ENCODE peak calls at places on chromosome 14, in four cellular contexts. A is psoas muscle, E is pancreas, I is PC-9. P is an unnamed sample. For H3K4me1, the result is how much of the 10 kb centered on the place peaks cover.

GRCh38 chr14:94665121-94665520 is 52.9 kb downstream of the SERPINA3 start:
- DNase-seq in A (no peak), E (no peak), I (no peak), P (no peak)

GRCh38 chr14:99605299-99605961 is 1.4 kb upstream of the CCDC85C start:
- DNase-seq in A (peak), E (peak), I (peak), P (peak)

GRCh38 chr14:61280526-61281185 is 482 bp downstream of the TMEM30B start:
- DNase-seq in A (peak), E (peak), I (peak), P (peak)

GRCh38 chr14:92223027-92223426 is 99.9 kb upstream of the SLC24A4 start:
- DNase-seq in A (no peak), E (no peak), I (no peak), P (no peak)

GRCh38 chr14:100532916-100533630 is 54.1 kb downstream of the BEGAIN start:
- DNase-seq in A (peak), E (peak), I (no peak), P (peak)

GRCh38 chr14:61517861-61518802 is 177.2 kb upstream of the HIF1A start:
- DNase-seq in A (no peak), E (peak), I (peak), P (peak)

GRCh38 chr14:81275995-81276698 is 55.4 kb upstream of the GTF2A1 start:
- DNase-seq in A (no peak), E (no peak), I (no peak), P (no peak)

GRCh38 chr14:64763801-64764511 is 59.7 kb downstream of the PLEKHG3 start:
- DNase-seq in A (no peak), E (no peak), I (no peak), P (peak)

GRCh38 chr14:99389171-99389826 is 91.4 kb downstream of the SETD3 start:
- DNase-seq in A (peak), E (peak), I (no peak), P (peak)

GRCh38 chr14:75119056-75119455 is 7.8 kb downstream of the NEK9 start:
- DNase-seq in A (no peak), E (no peak), I (no peak), P (no peak)

GRCh38 chr14:64806202-64806861 is 73.4 kb downstream of the SPTB start:
- DNase-seq in A (peak), E (no peak), I (peak), P (no peak)

GRCh38 chr14:99524804-99525698 is 43.8 kb downstream of the CCNK start:
- DNase-seq in A (peak), E (no peak), I (no peak), P (peak)

GRCh38 chr14:71236430-71236829 is 329.2 kb downstream of the PCNX1 start:
- DNase-seq in A (no peak), E (no peak), I (no peak), P (no peak)

GRCh38 chr14:49767473-49768300 is at the start of gene KLHDC2:
- DNase-seq in A (peak), E (peak), I (peak), P (peak)

GRCh38 chr14:97705976-97706375 is 908.8 kb downstream of the VRK1 start:
- DNase-seq in A (no peak), E (no peak), I (no peak), P (no peak)

GRCh38 chr14:51490205-51490604 is 161.5 kb upstream of the FRMD6 start:
- DNase-seq in A (no peak), E (no peak), I (no peak), P (no peak)

GRCh38 chr14:88380405-88380804 is 5.1 kb upstream of the SPATA7 start:
- DNase-seq in A (no peak), E (no peak), I (no peak), P (no peak)

GRCh38 chr14:74464785-74465184 is 28.3 kb downstream of the NPC2 start:
- DNase-seq in A (no peak), E (no peak), I (no peak), P (no peak)

GRCh38 chr14:59182641-59183040 is 5.8 kb upstream of the DAAM1 start:
- DNase-seq in A (no peak), E (no peak), I (no peak), P (no peak)

GRCh38 chr14:71742491-71742890 is 189.7 kb upstream of the RGS6 start:
- DNase-seq in A (no peak), E (no peak), I (no peak), P (no peak)

GRCh38 chr14:96265387-96265786 is 9.4 kb downstream of the BDKRB1 start:
- DNase-seq in A (no peak), E (no peak), I (no peak), P (no peak)

GRCh38 chr14:55254581-55254980 is 16.6 kb upstream of the FBXO34 start:
- DNase-seq in A (no peak), E (no peak), I (no peak), P (no peak)

GRCh38 chr14:78974691-78975090 is 804.5 kb downstream of the NRXN3 start:
- DNase-seq in A (no peak), E (no peak), I (peak), P (no peak)

GRCh38 chr14:72291908-72292688 is 359.9 kb downstream of the RGS6 start:
- DNase-seq in A (no peak), E (no peak), I (no peak), P (no peak)

GRCh38 chr14:101462726-101463565 is 98.3 kb upstream of the DIO3 start:
- DNase-seq in A (no peak), E (no peak), I (no peak), P (no peak)

GRCh38 chr14:39731912-39732311 is 299.7 kb upstream of the FBXO33 start:
- DNase-seq in A (no peak), E (no peak), I (no peak), P (no peak)

GRCh38 chr14:84483072-84483410 is 1046.9 kb upstream of the FLRT2 start:
- DNase-seq in A (no peak), E (no peak), I (no peak), P (no peak)

GRCh38 chr14:66315098-66315497 is 171.1 kb upstream of the CCDC196 start:
- DNase-seq in A (no peak), E (no peak), I (no peak), P (no peak)

GRCh38 chr14:100615736-100616695 is 28.8 kb upstream of the BEGAIN start:
- DNase-seq in A (no peak), E (no peak), I (no peak), P (no peak)

GRCh38 chr14:51511265-51511664 is 140.4 kb upstream of the FRMD6 start:
- DNase-seq in A (no peak), E (no peak), I (no peak), P (no peak)

GRCh38 chr14:76125506-76125905 is 26.2 kb upstream of the GPATCH2L start:
- DNase-seq in A (no peak), E (no peak), I (no peak), P (no peak)

GRCh38 chr14:42378274-42378673 is 771.6 kb downstream of the LRFN5 start:
- DNase-seq in A (no peak), E (no peak), I (no peak), P (no peak)

GRCh38 chr14:55071870-55072640 is 20.6 kb downstream of the MAPK1IP1L start:
- DNase-seq in A (no peak), E (no peak), I (no peak), P (no peak)

GRCh38 chr14:92040431-92041040 is 677 bp upstream of the TRIP11 start:
- DNase-seq in A (no peak), E (no peak), I (peak), P (no peak)

DNA sequence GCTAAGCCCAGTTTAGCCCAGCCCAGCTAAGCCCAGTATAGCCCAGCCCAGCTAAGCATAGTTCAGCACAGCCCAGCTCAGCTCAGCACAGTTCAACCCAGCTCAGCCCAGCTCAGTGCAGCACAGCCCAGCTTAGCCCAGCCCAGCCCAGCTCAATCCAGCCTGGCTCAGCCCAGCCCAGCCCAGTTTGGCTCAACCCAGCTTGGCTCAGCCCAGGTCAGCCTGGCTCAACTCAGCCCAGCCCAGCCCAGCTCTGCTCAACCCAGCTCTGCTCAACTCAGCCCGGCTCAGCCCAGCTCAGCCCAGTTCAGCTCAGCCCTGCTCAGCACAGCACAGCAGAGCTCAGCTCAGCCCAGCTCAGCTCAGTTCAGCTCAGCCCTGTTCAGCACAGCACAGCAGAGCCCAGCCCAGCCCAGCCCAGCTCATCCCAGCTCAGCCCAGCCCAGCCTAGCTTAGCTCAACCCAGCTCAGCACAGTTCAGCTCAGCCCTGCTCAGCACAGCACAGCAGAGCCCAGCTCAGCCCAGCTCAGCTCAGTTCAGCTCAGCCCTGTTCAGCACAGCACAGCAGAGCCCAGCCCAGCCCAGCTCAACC is 330.9 kb downstream of the TMEM121 start:
- DNase-seq in A (no peak), E (no peak), I (no peak), P (peak)
- H3K4me1 ChIP-seq in A (under half), E (under half), I (under half), P (under half)

DNA sequence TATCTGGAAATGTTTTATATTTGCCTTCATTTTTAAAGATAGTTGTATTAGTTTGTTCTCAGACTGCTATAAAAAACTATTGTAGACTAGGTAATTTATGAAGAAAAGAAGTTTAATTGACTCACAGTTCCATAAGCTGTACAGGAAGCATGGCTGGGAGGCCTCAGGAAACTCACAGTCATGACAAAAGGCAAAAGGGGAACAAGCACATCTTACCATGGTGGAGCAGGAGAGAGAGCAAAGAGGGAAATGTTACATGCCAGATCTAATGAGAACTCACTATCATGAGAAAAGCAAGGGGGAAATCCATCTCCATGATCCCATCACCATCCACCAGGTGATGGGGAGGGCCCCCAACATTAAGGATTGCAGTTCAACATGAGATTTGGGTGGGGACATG is 35.5 kb upstream of the UNC79 start:
- DNase-seq in A (no peak), E (no peak), I (no peak), P (no peak)
- H3K4me1 ChIP-seq in A (under half), E (under half), I (under half), P (under half)

GRCh38 chr14:22887260-22887989 is 4.4 kb downstream of the REM2 start:
- DNase-seq in A (no peak), E (peak), I (peak), P (no peak)

GRCh38 chr14:22888662-22889061 is 5.6 kb downstream of the REM2 start:
- DNase-seq in A (no peak), E (no peak), I (no peak), P (no peak)

GRCh38 chr14:22887990-22888378 is 5.0 kb downstream of the REM2 start:
- DNase-seq in A (no peak), E (no peak), I (no peak), P (peak)

GRCh38 chr14:22892488-22892887 is 9.5 kb downstream of the REM2 start:
- DNase-seq in A (no peak), E (no peak), I (no peak), P (no peak)

DNA sequence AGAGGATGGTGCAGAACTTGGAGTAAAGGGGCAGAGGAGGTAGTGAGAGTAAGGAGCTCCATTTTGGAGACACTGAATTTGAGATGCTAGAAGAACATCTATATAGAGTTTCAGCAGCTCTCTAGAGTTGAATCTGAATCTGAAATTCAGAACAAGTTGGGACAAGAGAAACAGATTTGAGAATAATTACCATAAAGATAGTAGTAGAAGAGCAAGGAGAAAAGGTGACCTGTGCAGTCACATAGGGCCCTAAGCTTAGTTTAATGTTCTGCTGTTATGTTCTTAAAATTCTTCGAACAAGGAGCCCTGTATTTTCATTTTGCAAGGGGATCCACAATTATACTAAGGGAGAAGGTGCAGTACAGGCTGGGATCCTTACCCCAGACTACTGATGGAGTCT is 7.4 kb downstream of the REM2 start:
- DNase-seq in A (no peak), E (no peak), I (no peak), P (no peak)
- H3K4me1 ChIP-seq in A (under half), E (under half), I (under half), P (under half)

GRCh38 chr14:36659010-36659821 is 2.4 kb upstream of the PAX9 start:
- DNase-seq in A (no peak), E (no peak), I (no peak), P (no peak)

GRCh38 chr14:36656769-36657408 is 4.8 kb upstream of the PAX9 start:
- DNase-seq in A (no peak), E (no peak), I (no peak), P (no peak)

GRCh38 chr14:36659822-36660735 is 1.6 kb upstream of the PAX9 start:
- DNase-seq in A (no peak), E (no peak), I (no peak), P (no peak)

GRCh38 chr14:36657409-36658090 is 4.1 kb upstream of the PAX9 start:
- DNase-seq in A (no peak), E (peak), I (no peak), P (peak)

DNA sequence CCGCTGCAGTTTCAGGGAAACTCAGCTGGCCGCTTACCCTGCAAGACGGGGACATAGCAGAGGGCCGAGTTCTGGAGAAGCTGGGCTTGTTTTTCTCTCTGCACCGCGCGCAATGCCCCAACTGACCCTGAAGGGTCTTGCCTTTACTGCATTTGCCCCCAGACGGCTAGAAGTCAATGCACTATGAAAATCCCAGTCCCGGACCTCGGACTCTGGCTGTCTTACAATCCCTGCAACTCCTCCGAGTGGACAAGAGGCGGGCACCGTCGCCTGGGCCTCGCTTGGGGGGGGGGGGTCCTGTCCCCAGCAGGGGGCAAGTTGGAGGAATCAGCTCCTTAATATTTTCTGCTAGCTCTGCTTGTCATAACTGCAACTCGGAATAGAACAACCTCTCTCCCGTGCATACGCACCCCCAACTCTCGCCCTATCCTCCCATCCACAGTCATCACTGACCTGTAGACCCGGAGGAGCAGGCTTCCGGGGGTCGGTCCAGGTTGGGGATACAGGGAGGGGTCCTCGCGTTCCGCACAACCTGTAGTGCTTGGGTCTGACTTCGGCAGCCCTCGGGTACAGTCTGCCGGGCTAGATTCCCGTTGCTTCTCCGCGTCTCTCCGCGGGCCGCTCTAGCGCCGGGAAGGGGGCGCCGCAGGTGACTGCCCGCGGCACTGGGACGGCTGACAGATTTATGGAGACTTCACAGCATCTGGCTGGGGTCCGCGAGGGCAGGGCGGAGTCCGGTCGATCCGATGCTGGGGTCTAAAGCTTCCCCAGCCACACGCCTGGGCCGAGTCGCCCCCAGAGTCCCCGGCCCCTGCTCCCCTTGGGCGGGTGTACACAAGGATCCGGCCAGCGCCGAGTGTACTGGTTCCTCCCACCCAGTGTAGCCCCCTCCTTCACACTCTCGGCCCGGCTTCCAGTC is 3.3 kb upstream of the PAX9 start:
- DNase-seq in A (no peak), E (no peak), I (no peak), P (no peak)
- H3K4me1 ChIP-seq in A (under half), E (under half), I (under half), P (under half)

GRCh38 chr14:69038449-69039286 is 59.6 kb upstream of the ACTN1 start:
- DNase-seq in A (no peak), E (no peak), I (no peak), P (no peak)
- H3K4me1 ChIP-seq in A (under half), E (under half), I (under half), P (under half)

GRCh38 chr14:23306113-23306411 is 571 bp upstream of the BCL2L2 start:
- DNase-seq in A (no peak), E (no peak), I (no peak), P (no peak)
- H3K4me1 ChIP-seq in A (under half), E (under half), I (under half), P (under half)

DNA sequence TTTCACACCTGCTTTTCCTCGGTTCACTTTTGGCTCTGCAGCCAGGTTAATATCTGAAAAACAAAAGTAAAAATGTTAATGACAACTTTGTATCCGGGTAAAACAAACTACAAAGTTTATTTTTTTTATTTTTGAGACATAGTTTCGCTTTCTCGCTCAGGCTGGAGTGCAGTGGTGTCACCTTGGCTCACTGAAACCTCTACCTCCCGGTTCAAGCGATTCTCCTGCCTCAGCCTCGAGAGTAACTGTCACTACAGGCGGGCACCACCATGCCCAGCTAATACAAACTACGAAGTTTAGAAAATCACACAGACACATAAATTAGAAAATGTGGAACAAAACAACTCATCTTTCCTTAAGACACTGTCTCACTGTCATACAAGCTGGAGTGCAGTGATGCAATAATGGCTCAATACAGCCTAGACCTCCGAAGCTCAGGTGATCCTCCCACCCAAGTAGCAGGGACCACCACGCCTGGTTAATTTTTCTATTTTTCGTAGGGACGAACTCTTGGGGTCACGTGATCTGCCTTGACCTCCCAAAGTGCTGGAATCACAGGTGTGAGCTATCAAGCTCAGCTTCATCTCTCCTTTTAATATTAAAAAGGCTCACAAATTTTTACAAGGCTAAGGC is 38.1 kb downstream of the HNRNPC start:
- DNase-seq in A (no peak), E (no peak), I (no peak), P (no peak)
- H3K4me1 ChIP-seq in A (half or more), E (under half), I (under half), P (under half)

GRCh38 chr14:69048456-69048855 is 69.4 kb upstream of the ACTN1 start:
- DNase-seq in A (no peak), E (peak), I (peak), P (no peak)

GRCh38 chr14:69046468-69046867 is 67.4 kb upstream of the ACTN1 start:
- DNase-seq in A (no peak), E (no peak), I (no peak), P (peak)

GRCh38 chr14:69045857-69046351 is 66.8 kb upstream of the ACTN1 start:
- DNase-seq in A (no peak), E (no peak), I (peak), P (peak)

GRCh38 chr14:69044965-69045555 is 66.0 kb upstream of the ACTN1 start:
- DNase-seq in A (peak), E (no peak), I (peak), P (peak)

DNA sequence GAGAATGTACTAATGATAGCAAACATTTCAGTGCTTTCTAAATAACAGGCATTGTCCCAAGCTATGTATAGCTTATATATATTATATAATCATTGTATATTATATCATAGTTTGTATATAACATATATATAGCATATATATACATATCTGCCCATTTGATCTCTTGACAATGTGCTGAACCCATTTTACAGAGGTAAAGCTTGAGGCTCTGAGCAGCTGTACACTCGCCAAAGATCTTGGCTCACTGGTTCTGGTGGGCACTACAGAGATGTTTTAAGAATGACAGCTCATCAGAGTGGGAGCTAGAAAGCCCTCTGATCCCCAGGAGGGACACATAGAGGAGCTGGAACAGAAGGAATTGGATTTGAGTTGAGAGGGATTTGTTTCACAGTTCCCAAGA is 68.2 kb upstream of the ACTN1 start:
- DNase-seq in A (no peak), E (no peak), I (no peak), P (no peak)
- H3K4me1 ChIP-seq in A (half or more), E (under half), I (under half), P (under half)

GRCh38 chr14:103871596-103872480 is 24.5 kb upstream of the PPP1R13B start:
- DNase-seq in A (peak), E (peak), I (no peak), P (peak)
- H3K4me1 ChIP-seq in A (under half), E (under half), I (under half), P (under half)